ENCODE peak calls at places on chromosomes 4 and X, in six cellular contexts. One of them, this sample, is unnamed.

GRCh38 chr4:52263612-52264011 is 212.5 kb downstream of the SPATA18 start:
- DNase-seq in ascending aorta: peak
- DNase-seq in ovary: no peak
- DNase-seq in bronchial epithelial cell: peak
- DNase-seq in B cell: no peak
- DNase-seq in endodermal cell: no peak
- DNase-seq in this sample: no peak

GRCh38 chr4:16750882-16751642 is 147.4 kb downstream of the LDB2 start:
- DNase-seq in B cell: no peak
- DNase-seq in endodermal cell: no peak
- DNase-seq in ascending aorta: no peak
- DNase-seq in bronchial epithelial cell: no peak
- DNase-seq in ovary: no peak
- DNase-seq in this sample: no peak

GRCh38 chr4:187739771-187740170 is 255.8 kb upstream of the ZFP42 start:
- DNase-seq in B cell: no peak
- DNase-seq in bronchial epithelial cell: no peak
- DNase-seq in ovary: no peak
- DNase-seq in endodermal cell: no peak
- DNase-seq in ascending aorta: no peak
- DNase-seq in this sample: no peak

GRCh38 chrX:52346462-52347165 is 22.2 kb upstream of the XAGE2 start:
- DNase-seq in bronchial epithelial cell: peak
- DNase-seq in ovary: no peak
- DNase-seq in B cell: no peak
- DNase-seq in endodermal cell: no peak
- DNase-seq in ascending aorta: no peak
- DNase-seq in this sample: no peak

GRCh38 chr4:117900832-117901231 is 133.5 kb upstream of the NDST3 start:
- DNase-seq in bronchial epithelial cell: no peak
- DNase-seq in endodermal cell: no peak
- DNase-seq in ascending aorta: no peak
- DNase-seq in ovary: no peak
- DNase-seq in B cell: no peak
- DNase-seq in this sample: no peak

GRCh38 chr4:54683616-54684346 is 26.0 kb downstream of the KIT start:
- DNase-seq in ovary: no peak
- DNase-seq in B cell: peak
- DNase-seq in bronchial epithelial cell: peak
- DNase-seq in ascending aorta: no peak
- DNase-seq in endodermal cell: peak
- DNase-seq in this sample: no peak

GRCh38 chr4:2066011-2066551 is 7.0 kb downstream of the NAT8L start:
- DNase-seq in bronchial epithelial cell: no peak
- DNase-seq in ascending aorta: no peak
- DNase-seq in ovary: peak
- DNase-seq in B cell: peak
- DNase-seq in endodermal cell: peak
- DNase-seq in this sample: no peak

GRCh38 chrX:24100713-24101112 is 46.0 kb downstream of the EIF2S3 start:
- DNase-seq in endodermal cell: no peak
- DNase-seq in B cell: no peak
- DNase-seq in bronchial epithelial cell: no peak
- DNase-seq in ascending aorta: no peak
- DNase-seq in ovary: no peak
- DNase-seq in this sample: no peak

GRCh38 chrX:12971282-12972003 is 3.5 kb upstream of the TMSB4X start:
- DNase-seq in bronchial epithelial cell: no peak
- DNase-seq in ovary: peak
- DNase-seq in endodermal cell: no peak
- DNase-seq in ascending aorta: no peak
- DNase-seq in B cell: no peak
- DNase-seq in this sample: no peak

GRCh38 chrX:24298191-24298590 is 15.7 kb downstream of the SUPT20HL2 start:
- DNase-seq in endodermal cell: peak
- DNase-seq in B cell: no peak
- DNase-seq in ovary: no peak
- DNase-seq in bronchial epithelial cell: no peak
- DNase-seq in ascending aorta: no peak
- DNase-seq in this sample: no peak

GRCh38 chrX:118779581-118779980 is 44.0 kb upstream of the ZCCHC12 start:
- DNase-seq in ovary: no peak
- DNase-seq in endodermal cell: no peak
- DNase-seq in ascending aorta: no peak
- DNase-seq in bronchial epithelial cell: no peak
- DNase-seq in B cell: no peak
- DNase-seq in this sample: no peak

GRCh38 chrX:24838624-24839023 is 144.9 kb downstream of the POLA1 start:
- DNase-seq in endodermal cell: no peak
- DNase-seq in ascending aorta: no peak
- DNase-seq in bronchial epithelial cell: peak
- DNase-seq in ovary: no peak
- DNase-seq in B cell: no peak
- DNase-seq in this sample: no peak

DNA sequence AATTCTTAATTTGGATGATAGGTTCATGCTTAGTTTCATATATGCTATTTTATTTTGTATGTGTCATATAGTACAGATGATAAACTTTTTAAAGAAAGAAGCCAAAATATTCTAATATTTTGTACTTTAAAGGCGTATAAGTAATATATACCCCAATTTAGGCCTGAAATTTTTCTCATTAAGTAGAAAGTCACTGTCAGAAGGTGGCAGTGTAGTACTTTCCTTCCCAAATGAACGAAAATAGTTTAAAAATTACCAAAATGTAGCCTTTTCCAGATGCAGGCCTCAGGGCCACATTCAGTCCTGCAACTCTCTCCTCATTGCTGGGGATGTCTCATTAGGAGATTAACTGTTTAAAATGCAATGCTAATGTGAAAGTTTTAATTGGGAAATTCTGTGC is 1263.6 kb downstream of the C4orf33 start:
- DNase-seq in ovary: no peak
- DNase-seq in B cell: no peak
- DNase-seq in bronchial epithelial cell: peak
- DNase-seq in endodermal cell: no peak
- DNase-seq in ascending aorta: no peak
- DNase-seq in this sample: no peak
- TF ChIP-seq CTCF in ovary: no peak
- TF ChIP-seq CTCF in B cell: no peak
- TF ChIP-seq CTCF in bronchial epithelial cell: no peak
- TF ChIP-seq CTCF in endodermal cell: peak
- TF ChIP-seq CTCF in ascending aorta: no peak
- TF ChIP-seq CTCF in this sample: no peak

DNA sequence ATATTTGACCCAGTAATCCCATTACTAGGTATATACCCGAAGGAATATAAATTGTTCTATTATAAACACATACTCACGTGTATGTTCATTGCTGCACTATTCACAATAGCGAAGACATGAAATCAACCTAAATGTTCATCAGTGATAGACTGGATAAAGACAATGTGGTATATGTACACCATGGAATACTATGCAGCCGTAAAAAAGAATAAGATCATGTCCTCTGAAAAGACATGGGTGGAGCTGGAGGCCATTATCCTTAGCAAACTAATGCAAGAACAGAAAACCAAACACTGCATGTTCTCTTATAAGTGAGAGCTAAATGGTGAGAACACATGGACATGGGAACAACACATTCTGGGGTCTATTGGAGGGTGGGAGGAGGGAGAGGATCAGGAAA is 36.5 kb downstream of the NUDT9 start:
- DNase-seq in B cell: no peak
- DNase-seq in ascending aorta: no peak
- DNase-seq in bronchial epithelial cell: no peak
- DNase-seq in endodermal cell: no peak
- DNase-seq in ovary: no peak
- DNase-seq in this sample: no peak
- TF ChIP-seq CTCF in B cell: no peak
- TF ChIP-seq CTCF in ascending aorta: no peak
- TF ChIP-seq CTCF in bronchial epithelial cell: no peak
- TF ChIP-seq CTCF in endodermal cell: no peak
- TF ChIP-seq CTCF in ovary: no peak
- TF ChIP-seq CTCF in this sample: no peak

GRCh38 chr4:107133965-107134364 is 97.9 kb upstream of the DKK2 start:
- DNase-seq in endodermal cell: no peak
- DNase-seq in bronchial epithelial cell: peak
- DNase-seq in ascending aorta: no peak
- DNase-seq in ovary: no peak
- DNase-seq in B cell: no peak
- DNase-seq in this sample: no peak
- TF ChIP-seq CTCF in endodermal cell: no peak
- TF ChIP-seq CTCF in bronchial epithelial cell: no peak
- TF ChIP-seq CTCF in ascending aorta: no peak
- TF ChIP-seq CTCF in ovary: no peak
- TF ChIP-seq CTCF in B cell: no peak
- TF ChIP-seq CTCF in this sample: no peak

DNA sequence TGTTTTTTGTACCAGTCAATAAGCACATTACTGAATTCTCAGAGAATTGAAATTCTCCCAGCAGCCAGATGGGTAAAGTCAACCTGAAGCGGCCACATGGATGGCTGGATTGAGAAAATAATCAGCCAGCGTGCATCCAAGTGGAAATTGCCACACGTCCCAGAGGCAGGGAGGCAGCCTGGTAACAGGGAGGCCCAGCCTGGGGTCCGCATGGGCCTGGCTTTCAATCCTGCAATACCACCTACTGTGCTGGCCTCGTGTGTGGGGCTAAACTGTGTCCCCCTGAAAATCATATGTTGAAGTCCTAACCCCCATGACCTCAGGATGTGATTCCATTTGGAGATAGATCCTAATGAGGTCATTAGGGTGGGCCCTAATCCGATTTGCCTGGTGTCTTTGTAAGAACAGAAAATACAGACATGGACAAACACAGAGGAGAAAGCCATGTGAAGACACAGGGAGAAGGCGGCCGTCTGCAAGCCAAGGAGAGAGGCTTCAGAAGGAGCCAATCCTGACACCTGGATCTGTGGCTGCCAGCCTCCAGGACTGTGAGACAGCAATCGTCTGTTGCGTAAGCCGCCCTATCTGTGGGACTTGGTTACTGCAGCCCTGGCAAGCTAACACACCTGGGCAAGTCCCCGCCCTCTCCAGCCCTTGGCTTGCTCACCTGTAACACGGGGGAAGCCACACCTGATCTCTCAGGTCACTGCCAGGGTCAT is 90.3 kb downstream of the JAKMIP1 start:
- DNase-seq in B cell: no peak
- DNase-seq in bronchial epithelial cell: peak
- DNase-seq in ovary: no peak
- DNase-seq in endodermal cell: peak
- DNase-seq in ascending aorta: no peak
- DNase-seq in this sample: no peak
- TF ChIP-seq CTCF in B cell: no peak
- TF ChIP-seq CTCF in bronchial epithelial cell: peak
- TF ChIP-seq CTCF in ovary: no peak
- TF ChIP-seq CTCF in endodermal cell: peak
- TF ChIP-seq CTCF in ascending aorta: no peak
- TF ChIP-seq CTCF in this sample: no peak

GRCh38 chrX:19912-20571 is 261.1 kb upstream of the PLCXD1 start:
- DNase-seq in ascending aorta: no peak
- DNase-seq in bronchial epithelial cell: no peak
- DNase-seq in ovary: no peak
- DNase-seq in endodermal cell: peak
- DNase-seq in B cell: no peak
- DNase-seq in this sample: no peak
- TF ChIP-seq CTCF in ascending aorta: no peak
- TF ChIP-seq CTCF in bronchial epithelial cell: no peak
- TF ChIP-seq CTCF in ovary: no peak
- TF ChIP-seq CTCF in endodermal cell: peak
- TF ChIP-seq CTCF in B cell: no peak
- TF ChIP-seq CTCF in this sample: no peak

GRCh38 chr4:133081246-133081645 is 67.8 kb upstream of the PCDH10 start:
- DNase-seq in bronchial epithelial cell: no peak
- DNase-seq in ascending aorta: no peak
- DNase-seq in B cell: no peak
- DNase-seq in ovary: no peak
- DNase-seq in endodermal cell: no peak
- DNase-seq in this sample: no peak
- TF ChIP-seq CTCF in bronchial epithelial cell: no peak
- TF ChIP-seq CTCF in ascending aorta: no peak
- TF ChIP-seq CTCF in B cell: no peak
- TF ChIP-seq CTCF in ovary: no peak
- TF ChIP-seq CTCF in endodermal cell: peak
- TF ChIP-seq CTCF in this sample: no peak

GRCh38 chr4:183723561-183724228 is 64.6 kb downstream of the TRAPPC11 start:
- DNase-seq in endodermal cell: no peak
- DNase-seq in ascending aorta: no peak
- DNase-seq in B cell: no peak
- DNase-seq in bronchial epithelial cell: no peak
- DNase-seq in ovary: no peak
- DNase-seq in this sample: no peak

GRCh38 chr4:183718876-183719275 is 59.8 kb downstream of the TRAPPC11 start:
- DNase-seq in ovary: no peak
- DNase-seq in ascending aorta: no peak
- DNase-seq in bronchial epithelial cell: peak
- DNase-seq in endodermal cell: no peak
- DNase-seq in B cell: no peak
- DNase-seq in this sample: no peak

GRCh38 chr4:183721207-183722081 is 62.4 kb downstream of the TRAPPC11 start:
- DNase-seq in ascending aorta: no peak
- DNase-seq in B cell: peak
- DNase-seq in bronchial epithelial cell: peak
- DNase-seq in ovary: peak
- DNase-seq in endodermal cell: peak
- DNase-seq in this sample: no peak

GRCh38 chr4:183727482-183727881 is 68.4 kb downstream of the TRAPPC11 start:
- DNase-seq in ovary: no peak
- DNase-seq in bronchial epithelial cell: no peak
- DNase-seq in B cell: no peak
- DNase-seq in ascending aorta: no peak
- DNase-seq in endodermal cell: no peak
- DNase-seq in this sample: no peak

DNA sequence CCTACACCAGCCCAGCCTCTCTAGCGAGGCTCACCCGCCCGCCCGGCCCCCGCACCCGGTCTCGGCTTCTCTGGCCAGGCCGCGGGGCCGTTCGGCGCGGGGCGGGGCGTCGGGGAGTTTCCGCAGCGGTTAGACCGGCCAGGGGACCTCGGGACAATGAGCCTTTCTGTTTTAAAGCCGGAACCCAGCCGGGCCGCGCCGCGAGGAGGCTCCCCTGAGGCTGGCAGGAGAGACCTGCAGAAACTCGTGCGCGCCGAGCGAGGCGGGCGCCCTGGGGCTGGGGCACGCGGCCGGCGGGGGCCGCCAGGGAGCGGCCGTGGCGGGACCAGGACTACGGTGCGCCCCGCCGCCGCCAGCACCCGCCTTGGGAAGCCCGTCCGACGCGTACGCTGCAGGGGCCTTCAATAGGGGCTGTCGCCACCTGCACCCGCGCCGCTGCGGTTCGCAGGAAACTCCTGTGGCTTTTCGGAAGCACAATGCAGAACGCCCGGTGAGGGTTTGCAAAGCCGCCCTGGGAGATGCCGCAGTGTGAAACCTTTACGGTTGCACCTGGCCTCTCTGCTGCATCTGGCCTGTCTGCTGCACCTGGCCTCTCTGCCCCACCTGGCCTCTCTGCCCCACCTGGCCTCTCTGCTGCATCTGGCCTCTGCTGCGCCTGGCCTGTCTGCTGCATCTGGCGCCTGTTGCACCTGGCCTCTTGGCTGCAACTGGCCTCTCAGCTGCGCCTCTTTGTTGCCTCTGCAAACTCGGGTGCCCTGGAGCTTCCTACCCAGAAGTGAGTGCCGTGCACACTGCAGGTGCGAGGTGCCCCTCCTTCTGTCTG is 63.9 kb downstream of the TRAPPC11 start:
- DNase-seq in B cell: peak
- DNase-seq in ovary: peak
- DNase-seq in ascending aorta: no peak
- DNase-seq in bronchial epithelial cell: peak
- DNase-seq in endodermal cell: peak
- DNase-seq in this sample: peak
- TF ChIP-seq CTCF in B cell: no peak
- TF ChIP-seq CTCF in ovary: no peak
- TF ChIP-seq CTCF in ascending aorta: no peak
- TF ChIP-seq CTCF in bronchial epithelial cell: no peak
- TF ChIP-seq CTCF in endodermal cell: peak
- TF ChIP-seq CTCF in this sample: no peak